ENCODE peak calls at places on chromosome 22, in five cellular contexts. D is K562, V is HepG2, A is H1, N is GM12878. C is an unnamed sample.

GRCh38 chr22:25903294-25903693 is 161.3 kb downstream of the MYO18B start:
- DNase-seq in A (peak; percentile 90), N (no peak), V (no peak), D (peak; percentile 47), C (peak; percentile 7)

GRCh38 chr22:23292453-23293350 is 112.4 kb downstream of the BCR start:
- DNase-seq in N (no peak), D (no peak), A (no peak), V (no peak), C (no peak)

GRCh38 chr22:38353142-38353629 is 36.0 kb upstream of the CSNK1E start:
- DNase-seq in D (peak; percentile 81), V (no peak), N (no peak), A (peak; percentile 97), C (peak; percentile 8)

GRCh38 chr22:19448076-19448607 is 631 bp upstream of the C22orf39 start:
- DNase-seq in A (no peak), V (peak; percentile 55), D (peak; percentile 84), N (no peak), C (no peak)

GRCh38 chr22:50695421-50696250 is 23.0 kb downstream of the SHANK3 start:
- DNase-seq in A (no peak), D (no peak), V (no peak), N (no peak), C (no peak)

GRCh38 chr22:26318975-26319374 is 110.1 kb upstream of the ASPHD2 start:
- DNase-seq in V (peak; percentile 13), N (no peak), A (no peak), D (peak; percentile 12), C (no peak)

GRCh38 chr22:50599816-50600454 is 658 bp upstream of the MAPK8IP2 start:
- DNase-seq in N (no peak), A (peak; percentile 92), V (peak; percentile 9), D (peak; percentile 87), C (no peak)

GRCh38 chr22:43484227-43484626 is 72.4 kb downstream of the MPPED1 start:
- DNase-seq in N (no peak), V (no peak), D (no peak), A (no peak), C (no peak)

GRCh38 chr22:37617431-37617830 is 8.8 kb downstream of the GGA1 start:
- DNase-seq in V (no peak), N (no peak), A (no peak), D (no peak), C (no peak)

GRCh38 chr22:26903030-26903856 is 245.9 kb downstream of the MIAT start:
- DNase-seq in N (no peak), D (no peak), A (peak; percentile 70), V (no peak), C (no peak)

GRCh38 chr22:19430890-19431541 is 517 bp downstream of the HIRA start:
- DNase-seq in V (peak; percentile 39), A (peak; percentile 67), D (no peak), N (no peak), C (no peak)

GRCh38 chr22:37167176-37167980 is 17.7 kb upstream of the IL2RB start:
- DNase-seq in N (no peak), A (no peak), D (no peak), V (no peak), C (no peak)

GRCh38 chr22:43230983-43231723 is 44.2 kb upstream of the TTLL12 start:
- DNase-seq in N (no peak), A (peak; percentile 92), D (peak; percentile 73), V (peak; percentile 48), C (peak; percentile 51)

GRCh38 chr22:19434829-19435580 is 2.7 kb downstream of the MRPL40 start:
- DNase-seq in A (no peak), V (no peak), N (no peak), D (no peak), C (no peak)

GRCh38 chr22:50545522-50546325 is at the start of gene KLHDC7B:
- DNase-seq in A (no peak), N (no peak), D (no peak), V (no peak), C (no peak)

GRCh38 chr22:20031732-20032406 is 11.0 kb downstream of the TANGO2 start:
- DNase-seq in V (no peak), A (no peak), D (no peak), N (no peak), C (no peak)

GRCh38 chr22:48705159-48705916 is 1122.3 kb downstream of the BRD1 start:
- DNase-seq in V (peak; percentile 34), D (no peak), A (no peak), N (no peak), C (no peak)

GRCh38 chr22:36136988-36137387 is 23.6 kb downstream of the APOL3 start:
- DNase-seq in V (no peak), N (no peak), D (no peak), A (no peak), C (no peak)

GRCh38 chr22:45344339-45344738 is 34.6 kb downstream of the FAM118A start:
- DNase-seq in D (no peak), A (no peak), V (no peak), N (no peak), C (no peak)

GRCh38 chr22:50479686-50480085 is 1.7 kb upstream of the ADM2 start:
- DNase-seq in N (no peak), D (no peak), V (no peak), A (no peak), C (no peak)

GRCh38 chr22:38792833-38793232 is 1.1 kb downstream of the DNAL4 start:
- DNase-seq in D (peak; percentile 14), N (no peak), A (no peak), V (no peak), C (no peak)

GRCh38 chr22:19879248-19879575 is 24.5 kb upstream of the GNB1L start:
- DNase-seq in D (no peak), N (no peak), A (peak; percentile 41), V (no peak), C (no peak)

GRCh38 chr22:27507066-27507715 is 294.4 kb downstream of the MN1 start:
- DNase-seq in V (no peak), A (no peak), D (no peak), N (no peak), C (no peak)

GRCh38 chr22:35475545-35475944 is 65.1 kb upstream of the RASD2 start:
- DNase-seq in A (no peak), N (no peak), D (no peak), V (no peak), C (no peak)

GRCh38 chr22:24681236-24681635 is 78.2 kb downstream of the GGT1 start:
- DNase-seq in N (no peak), D (no peak), A (no peak), V (no peak), C (no peak)

GRCh38 chr22:33247758-33248157 is 189.6 kb upstream of the SYN3 start:
- DNase-seq in D (no peak), N (peak; percentile 81), A (no peak), V (no peak), C (no peak)

GRCh38 chr22:27195104-27195503 is 537.7 kb downstream of the MIAT start:
- DNase-seq in V (no peak), D (no peak), A (no peak), N (no peak), C (no peak)

GRCh38 chr22:38110863-38111852 is 674 bp upstream of the BAIAP2L2 start:
- DNase-seq in A (no peak), D (peak; percentile 43), N (no peak), V (peak; percentile 49), C (no peak)

GRCh38 chr22:39935116-39935515 is 25.1 kb upstream of the TMA7B start:
- DNase-seq in N (no peak), V (no peak), A (no peak), D (no peak), C (no peak)
- TF ChIP-seq RAD21 in N (no peak), V (no peak), A (no peak), D (no peak), C (no peak)

GRCh38 chr22:17121235-17122195 is at the start of gene TMEM121B:
- DNase-seq in V (no peak), N (no peak), A (peak; percentile 92), D (peak; percentile 76), C (no peak)

GRCh38 chr22:17120711-17121234 is 387 bp downstream of the TMEM121B start:
- DNase-seq in A (peak; percentile 66), D (peak; percentile 40), V (no peak), N (no peak), C (no peak)

GRCh38 chr22:17119481-17120202 is 1.5 kb downstream of the TMEM121B start:
- DNase-seq in A (peak; percentile 84), D (no peak), V (no peak), N (no peak), C (no peak)

GRCh38 chr22:17118342-17118741 is 2.8 kb downstream of the TMEM121B start:
- DNase-seq in N (no peak), D (no peak), V (no peak), A (no peak), C (no peak)

GRCh38 chr22:17120281-17120680 is 879 bp downstream of the TMEM121B start:
- DNase-seq in N (no peak), V (no peak), D (peak; percentile 82), A (peak; percentile 93), C (no peak)
- TF ChIP-seq JUND in N (no peak), V (no peak), D (no peak), A (no peak), C (no peak)

GRCh38 chr22:30829901-30830550 is 135.4 kb downstream of the OSBP2 start:
- DNase-seq in D (no peak), V (no peak), N (no peak), A (peak; percentile 42), C (peak; percentile 90)
- TF ChIP-seq SP1 in D (no peak), V (no peak), N (no peak), A (no peak), C (peak; percentile 79)

GRCh38 chr22:46754110-46754799 is 8.2 kb upstream of the TBC1D22A start:
- DNase-seq in A (no peak), V (peak; percentile 92), D (peak; percentile 65), N (no peak), C (peak; percentile 90)
- TF ChIP-seq RAD21 in A (no peak), V (no peak), D (no peak), N (no peak), C (no peak)

GRCh38 chr22:47051435-47052175 is 289.2 kb downstream of the TBC1D22A start:
- DNase-seq in D (no peak), N (no peak), V (no peak), A (no peak), C (no peak)
- TF ChIP-seq JUND in D (no peak), N (no peak), V (no peak), A (no peak), C (no peak)